ENCODE peak calls at places on chromosomes 5 and 9, in eight cellular contexts. B is NT2/D1, H is IMR-90, A is GM12878, Z is heart left ventricle, V is uterus, C is A549, I is neural progenitor cell. R is an unnamed sample. For H3K4me1, the result is how much of the 10 kb centered on the place peaks cover.

GRCh38 chr9:131769361-131769760 is 29.5 kb upstream of the RAPGEF1 start:
- DNase-seq in B (no peak), H (no peak), A (no peak), Z (no peak), V (no peak), C (no peak), I (no peak), R (no peak)

GRCh38 chr9:130432796-130433167 is 12.0 kb upstream of the ASS1 start:
- DNase-seq in B (no peak), H (no peak), A (no peak), Z (no peak), V (no peak), C (no peak), I (peak), R (no peak)

GRCh38 chr9:107239474-107239873 is 43.6 kb upstream of the RAD23B start:
- DNase-seq in B (no peak), H (peak), A (no peak), Z (no peak), V (no peak), C (no peak), I (peak), R (no peak)

GRCh38 chr5:78527054-78527884 is 121.3 kb downstream of the LHFPL2 start:
- DNase-seq in B (peak), H (peak), A (no peak), Z (peak), V (peak), C (peak), I (peak), R (peak)

GRCh38 chr5:131589510-131590348 is 45.3 kb downstream of the RAPGEF6 start:
- DNase-seq in B (peak), H (peak), A (peak), Z (no peak), V (no peak), C (peak), I (peak), R (no peak)

GRCh38 chr5:153866176-153866575 is 172.5 kb downstream of the FAM114A2 start:
- DNase-seq in B (no peak), H (no peak), A (no peak), Z (no peak), V (no peak), C (no peak), I (no peak), R (no peak)

GRCh38 chr9:34675048-34675714 is 12.7 kb upstream of the CCL27 start:
- DNase-seq in B (peak), H (peak), A (no peak), Z (no peak), V (peak), C (peak), I (peak), R (peak)

GRCh38 chr5:58666598-58667595 is 84.0 kb downstream of the RAB3C start:
- DNase-seq in B (peak), H (no peak), A (no peak), Z (no peak), V (peak), C (no peak), I (peak), R (no peak)

GRCh38 chr5:180137401-180138213 is 66.0 kb upstream of the RNF130 start:
- DNase-seq in B (no peak), H (no peak), A (no peak), Z (no peak), V (no peak), C (no peak), I (no peak), R (no peak)

GRCh38 chr5:170431571-170431970 is 42.4 kb upstream of the KCNMB1 start:
- DNase-seq in B (no peak), H (no peak), A (no peak), Z (no peak), V (no peak), C (no peak), I (no peak), R (no peak)

GRCh38 chr9:12775963-12776774 is 1.3 kb downstream of the LURAP1L start:
- DNase-seq in B (peak), H (peak), A (no peak), Z (peak), V (peak), C (peak), I (peak), R (peak)

GRCh38 chr5:1724822-1725602 is 74.6 kb downstream of the MRPL36 start:
- DNase-seq in B (no peak), H (no peak), A (no peak), Z (no peak), V (no peak), C (no peak), I (peak), R (peak)

GRCh38 chr9:125521462-125522327 is 185.3 kb downstream of the MAPKAP1 start:
- DNase-seq in B (no peak), H (peak), A (no peak), Z (no peak), V (no peak), C (peak), I (no peak), R (no peak)

GRCh38 chr5:1413611-1414241 is 31.5 kb downstream of the SLC6A3 start:
- DNase-seq in B (no peak), H (no peak), A (no peak), Z (peak), V (no peak), C (no peak), I (no peak), R (no peak)

GRCh38 chr5:9919306-9920030 is 289.3 kb upstream of the TAS2R1 start:
- DNase-seq in B (no peak), H (no peak), A (no peak), Z (no peak), V (no peak), C (no peak), I (no peak), R (no peak)

GRCh38 chr5:172274951-172275753 is 8.4 kb downstream of the UBTD2 start:
- DNase-seq in B (no peak), H (no peak), A (peak), Z (no peak), V (no peak), C (no peak), I (no peak), R (no peak)

GRCh38 chr9:84154320-84154719 is 173.7 kb downstream of the RMI1 start:
- DNase-seq in B (no peak), H (peak), A (no peak), Z (no peak), V (no peak), C (no peak), I (no peak), R (no peak)

GRCh38 chr5:73780297-73781080 is 154.5 kb downstream of the ARHGEF28 start:
- DNase-seq in B (no peak), H (no peak), A (no peak), Z (no peak), V (no peak), C (no peak), I (no peak), R (peak)

GRCh38 chr5:126984632-126985031 is 45.7 kb downstream of the MARCHF3 start:
- DNase-seq in B (no peak), H (peak), A (no peak), Z (no peak), V (no peak), C (no peak), I (no peak), R (no peak)

GRCh38 chr5:54443264-54443663 is 12.2 kb upstream of the HSPB3 start:
- DNase-seq in B (no peak), H (peak), A (no peak), Z (no peak), V (no peak), C (peak), I (peak), R (no peak)

GRCh38 chr5:72347801-72348305 is 27.7 kb downstream of the PTCD2 start:
- DNase-seq in B (no peak), H (peak), A (no peak), Z (no peak), V (no peak), C (peak), I (no peak), R (no peak)

GRCh38 chr9:127503947-127504886 is 52.9 kb downstream of the LRSAM1 start:
- DNase-seq in B (peak), H (peak), A (no peak), Z (peak), V (peak), C (peak), I (peak), R (peak)

GRCh38 chr5:112210430-112211005 is 208.6 kb downstream of the EPB41L4A start:
- DNase-seq in B (no peak), H (peak), A (no peak), Z (peak), V (no peak), C (peak), I (peak), R (peak)

GRCh38 chr9:100637787-100638186 is 59.9 kb downstream of the CAVIN4 start:
- DNase-seq in B (peak), H (no peak), A (no peak), Z (no peak), V (no peak), C (no peak), I (peak), R (no peak)

GRCh38 chr5:107242861-107243579 is 427.7 kb downstream of the EFNA5 start:
- DNase-seq in B (no peak), H (no peak), A (no peak), Z (no peak), V (no peak), C (no peak), I (no peak), R (no peak)

GRCh38 chr9:127611796-127612790 is at the start of gene STXBP1:
- DNase-seq in B (peak), H (peak), A (no peak), Z (peak), V (peak), C (peak), I (peak), R (peak)

GRCh38 chr5:40046792-40047191 is 622.0 kb upstream of the DAB2 start:
- DNase-seq in B (no peak), H (peak), A (no peak), Z (no peak), V (no peak), C (no peak), I (no peak), R (no peak)

GRCh38 chr5:139222346-139222745 is 24.2 kb upstream of the SIL1 start:
- DNase-seq in B (no peak), H (no peak), A (no peak), Z (no peak), V (no peak), C (no peak), I (no peak), R (no peak)

GRCh38 chr5:91885291-91886265 is 502.5 kb upstream of the ARRDC3 start:
- DNase-seq in B (no peak), H (no peak), A (no peak), Z (no peak), V (no peak), C (no peak), I (no peak), R (no peak)

GRCh38 chr5:61371474-61371873 is 39.4 kb downstream of the ZSWIM6 start:
- DNase-seq in B (no peak), H (no peak), A (no peak), Z (no peak), V (no peak), C (no peak), I (no peak), R (no peak)

GRCh38 chr5:93145767-93146166 is 435.3 kb downstream of the NR2F1-AS1 start:
- DNase-seq in B (no peak), H (peak), A (no peak), Z (no peak), V (no peak), C (no peak), I (no peak), R (no peak)

GRCh38 chr5:159178978-159179377 is 30.4 kb downstream of the RNF145 start:
- DNase-seq in B (no peak), H (peak), A (peak), Z (no peak), V (no peak), C (peak), I (no peak), R (no peak)

GRCh38 chr5:13591621-13592020 is 352.9 kb downstream of the DNAH5 start:
- DNase-seq in B (no peak), H (peak), A (no peak), Z (no peak), V (no peak), C (peak), I (no peak), R (no peak)

GRCh38 chr5:10831416-10831815 is 70.4 kb upstream of the DAP start:
- DNase-seq in B (no peak), H (peak), A (no peak), Z (no peak), V (no peak), C (no peak), I (no peak), R (no peak)

GRCh38 chr9:113674436-113674835 is 201.7 kb upstream of the ZNF618 start:
- DNase-seq in B (no peak), H (peak), A (no peak), Z (no peak), V (no peak), C (no peak), I (no peak), R (no peak)

GRCh38 chr5:37631939-37632338 is 207.9 kb downstream of the GDNF start:
- DNase-seq in B (no peak), H (peak), A (no peak), Z (no peak), V (no peak), C (no peak), I (no peak), R (no peak)

GRCh38 chr5:31824886-31825774 is 186.2 kb downstream of the PDZD2 start:
- DNase-seq in B (peak), H (peak), A (no peak), Z (no peak), V (peak), C (peak), I (peak), R (peak)
- H3K4me3 ChIP-seq in B (no peak), H (no peak), A (no peak), Z (no peak), V (no peak), C (no peak), I (no peak), R (no peak)

GRCh38 chr5:142959683-142960308 is 189.6 kb downstream of the ARHGAP26 start:
- DNase-seq in B (no peak), H (peak), A (no peak), Z (no peak), V (no peak), C (no peak), I (no peak), R (no peak)
- H3K4me1 ChIP-seq in B (under half), H (under half), A (under half), Z (half or more), V (under half), C (half or more), I (under half), R (under half)

GRCh38 chr9:2621678-2622360 is at the start of gene VLDLR:
- DNase-seq in B (no peak), H (peak), A (no peak), Z (peak), V (peak), C (peak), I (peak), R (peak)

GRCh38 chr9:2622361-2623045 is 916 bp downstream of the VLDLR start:
- DNase-seq in B (no peak), H (peak), A (no peak), Z (peak), V (peak), C (peak), I (peak), R (peak)

GRCh38 chr9:2623046-2623865 is 1.7 kb downstream of the VLDLR start:
- DNase-seq in B (no peak), H (peak), A (no peak), Z (peak), V (peak), C (peak), I (peak), R (peak)

GRCh38 chr9:2625427-2625826 is 3.8 kb downstream of the VLDLR start:
- DNase-seq in B (no peak), H (no peak), A (no peak), Z (no peak), V (no peak), C (no peak), I (no peak), R (no peak)

GRCh38 chr9:2623866-2624682 is 2.5 kb downstream of the VLDLR start:
- DNase-seq in B (no peak), H (no peak), A (no peak), Z (no peak), V (no peak), C (no peak), I (no peak), R (no peak)
- H3K4me3 ChIP-seq in B (no peak), H (peak), A (no peak), Z (peak), V (peak), C (peak), I (peak), R (no peak)

DNA sequence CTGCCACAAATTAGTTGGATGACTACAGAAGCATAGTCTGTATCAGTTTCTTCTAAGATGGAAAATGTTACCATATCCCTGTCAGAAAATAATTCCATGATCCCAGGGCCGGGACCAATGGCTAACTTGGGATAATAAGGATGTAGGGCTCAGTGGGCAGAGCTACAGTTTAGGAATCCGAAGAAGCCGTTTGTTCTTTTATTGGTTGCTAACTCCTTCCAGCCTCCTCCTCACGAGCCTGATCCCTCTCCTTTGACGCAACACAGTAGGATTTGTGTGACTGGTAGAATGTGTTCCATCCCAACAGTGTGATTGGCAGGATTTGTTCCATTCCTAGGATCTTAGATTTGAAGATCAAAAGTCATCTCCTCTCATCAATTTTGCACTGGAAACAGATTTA is 496.9 kb downstream of the AGTPBP1 start:
- DNase-seq in B (no peak), H (no peak), A (no peak), Z (no peak), V (no peak), C (no peak), I (peak), R (no peak)
- H3K4me1 ChIP-seq in B (under half), H (under half), A (under half), Z (under half), V (under half), C (under half), I (under half), R (under half)

GRCh38 chr9:71273613-71274012 is 152.2 kb upstream of the TRPM3 start:
- DNase-seq in B (no peak), H (no peak), A (no peak), Z (no peak), V (no peak), C (no peak), I (no peak), R (no peak)

GRCh38 chr9:71285191-71285656 is 163.8 kb upstream of the TRPM3 start:
- DNase-seq in B (peak), H (peak), A (no peak), Z (no peak), V (no peak), C (peak), I (peak), R (peak)

DNA sequence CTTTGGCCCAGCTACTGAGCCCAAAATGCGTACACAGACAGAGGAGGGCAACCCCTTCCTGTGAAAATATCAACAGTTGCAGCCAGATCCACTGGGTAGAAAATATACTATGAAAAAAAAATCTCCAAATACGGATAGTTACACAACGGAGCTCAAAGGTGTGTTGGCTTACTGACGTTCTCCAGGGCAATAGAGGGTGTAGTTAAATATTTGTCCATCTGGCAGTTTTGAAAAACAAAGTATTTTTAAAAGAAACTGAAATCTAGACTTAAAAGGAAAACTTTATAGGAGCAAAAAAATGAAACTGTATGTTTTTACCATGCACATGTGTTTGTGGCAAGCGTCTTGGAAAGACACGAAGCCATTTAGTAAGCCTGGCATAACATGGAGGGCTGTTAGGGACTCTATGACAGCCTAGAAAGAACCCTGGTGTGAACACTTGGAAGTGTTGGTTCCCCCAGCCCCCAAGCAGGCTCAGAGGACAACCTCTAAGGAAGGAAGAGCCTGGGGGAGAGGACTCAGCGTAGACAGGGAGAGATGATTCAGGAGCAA is 157.8 kb upstream of the TRPM3 start:
- DNase-seq in B (no peak), H (no peak), A (no peak), Z (no peak), V (no peak), C (no peak), I (no peak), R (no peak)
- H3K4me3 ChIP-seq in B (no peak), H (no peak), A (no peak), Z (no peak), V (no peak), C (no peak), I (no peak), R (no peak)

GRCh38 chr9:134724231-134724911 is 82.8 kb downstream of the COL5A1 start:
- DNase-seq in B (no peak), H (peak), A (no peak), Z (peak), V (no peak), C (no peak), I (no peak), R (no peak)

GRCh38 chr9:134723491-134723890 is 81.9 kb downstream of the COL5A1 start:
- DNase-seq in B (no peak), H (no peak), A (no peak), Z (no peak), V (no peak), C (no peak), I (no peak), R (no peak)

GRCh38 chr9:134722120-134722701 is 80.6 kb downstream of the COL5A1 start:
- DNase-seq in B (no peak), H (no peak), A (no peak), Z (no peak), V (no peak), C (no peak), I (no peak), R (no peak)

GRCh38 chr9:134721344-134721743 is 79.7 kb downstream of the COL5A1 start:
- DNase-seq in B (no peak), H (no peak), A (no peak), Z (no peak), V (no peak), C (no peak), I (no peak), R (no peak)

GRCh38 chr9:134723037-134723436 is 81.4 kb downstream of the COL5A1 start:
- DNase-seq in B (no peak), H (no peak), A (no peak), Z (peak), V (no peak), C (no peak), I (no peak), R (no peak)
- H3K4me1 ChIP-seq in B (under half), H (under half), A (under half), Z (under half), V (under half), C (under half), I (under half), R (under half)

R was measured in thyroid gland.